ENCODE peak calls at places on chromosome 7, in five cellular contexts. P is HCT116, E is GM23248, A is heart left ventricle, X is transverse colon. L is an unnamed sample.

GRCh38 chr7:22728416-22729029 is 1.5 kb downstream of the IL6 start:
- DNase-seq in P (peak), E (peak), A (no peak), X (no peak), L (no peak)

GRCh38 chr7:158317238-158318205 is 270.1 kb downstream of the PTPRN2 start:
- DNase-seq in P (no peak), E (no peak), A (peak), X (no peak), L (no peak)

GRCh38 chr7:79512269-79512668 is 58.8 kb upstream of the MAGI2 start:
- DNase-seq in P (no peak), E (peak), A (no peak), X (no peak), L (no peak)

GRCh38 chr7:155979994-155980393 is 167.7 kb upstream of the SHH start:
- DNase-seq in P (no peak), E (no peak), A (no peak), X (no peak), L (no peak)

GRCh38 chr7:136956232-136956631 is 87.8 kb downstream of the CHRM2 start:
- DNase-seq in P (no peak), E (peak), A (no peak), X (no peak), L (no peak)

GRCh38 chr7:21922605-21923004 is 23.1 kb downstream of the CDCA7L start:
- DNase-seq in P (no peak), E (no peak), A (no peak), X (no peak), L (no peak)

GRCh38 chr7:94445696-94446194 is 51.0 kb downstream of the COL1A2 start:
- DNase-seq in P (no peak), E (no peak), A (no peak), X (no peak), L (no peak)

GRCh38 chr7:88111136-88111748 is 108.6 kb downstream of the SRI start:
- DNase-seq in P (peak), E (peak), A (no peak), X (no peak), L (no peak)

GRCh38 chr7:93040355-93040754 is 77.4 kb downstream of the SAMD9 start:
- DNase-seq in P (no peak), E (no peak), A (peak), X (no peak), L (no peak)

GRCh38 chr7:897771-898376 is 21.5 kb downstream of the GET4 start:
- DNase-seq in P (no peak), E (no peak), A (peak), X (no peak), L (no peak)

GRCh38 chr7:122561326-122561725 is 137.6 kb downstream of the RNF133 start:
- DNase-seq in P (no peak), E (no peak), A (no peak), X (no peak), L (no peak)

GRCh38 chr7:73742338-73742752 is 3.7 kb upstream of the ABHD11 start:
- DNase-seq in P (no peak), E (no peak), A (no peak), X (no peak), L (no peak)

GRCh38 chr7:145030754-145031153 is 194.9 kb upstream of the TPK1 start:
- DNase-seq in P (no peak), E (no peak), A (no peak), X (no peak), L (no peak)

GRCh38 chr7:22361795-22362194 is 4.8 kb upstream of the RAPGEF5 start:
- DNase-seq in P (no peak), E (peak), A (no peak), X (peak), L (no peak)

GRCh38 chr7:132882714-132883428 is 199.0 kb downstream of the CHCHD3 start:
- DNase-seq in P (no peak), E (no peak), A (no peak), X (no peak), L (no peak)

GRCh38 chr7:73437091-73437490 is 3.5 kb downstream of the FZD9 start:
- DNase-seq in P (no peak), E (no peak), A (no peak), X (no peak), L (no peak)

GRCh38 chr7:126440542-126440941 is 812.2 kb downstream of the GRM8 start:
- DNase-seq in P (no peak), E (no peak), A (no peak), X (peak), L (no peak)

GRCh38 chr7:69693042-69693441 is 94.8 kb downstream of the AUTS2 start:
- DNase-seq in P (no peak), E (no peak), A (no peak), X (no peak), L (no peak)

GRCh38 chr7:22668971-22669401 is 58.0 kb upstream of the IL6 start:
- DNase-seq in P (no peak), E (no peak), A (no peak), X (no peak), L (no peak)

GRCh38 chr7:17619194-17619818 is 320.9 kb downstream of the AHR start:
- DNase-seq in P (no peak), E (no peak), A (no peak), X (no peak), L (no peak)

GRCh38 chr7:82007315-82007714 is 237.5 kb upstream of the HGF start:
- DNase-seq in P (no peak), E (no peak), A (no peak), X (no peak), L (no peak)

GRCh38 chr7:29953735-29954347 is 35.8 kb downstream of the SCRN1 start:
- DNase-seq in P (no peak), E (peak), A (no peak), X (no peak), L (no peak)

GRCh38 chr7:90594791-90595317 is 1.3 kb upstream of the CDK14 start:
- DNase-seq in P (no peak), E (peak), A (peak), X (no peak), L (peak)
- H3K4me3 ChIP-seq in P (no peak), E (peak), A (no peak), X (no peak), L (no peak)

GRCh38 chr7:138465046-138465445 is 5.0 kb downstream of the TRIM24 start:
- DNase-seq in P (no peak), E (no peak), A (no peak), X (no peak), L (no peak)
- H3K4me3 ChIP-seq in P (no peak), E (no peak), A (no peak), X (no peak), L (no peak)

GRCh38 chr7:27236053-27236410 is 6.6 kb upstream of the EVX1 start:
- DNase-seq in P (no peak), E (no peak), A (no peak), X (no peak), L (no peak)
- H3K4me3 ChIP-seq in P (peak), E (peak), A (no peak), X (peak), L (peak)

GRCh38 chr7:76281706-76282343 is 20.6 kb upstream of the HSPB1 start:
- DNase-seq in P (no peak), E (no peak), A (no peak), X (no peak), L (no peak)

GRCh38 chr7:76282344-76283253 is 19.9 kb upstream of the HSPB1 start:
- DNase-seq in P (no peak), E (peak), A (peak), X (no peak), L (peak)

GRCh38 chr7:76281006-76281705 is 21.3 kb upstream of the HSPB1 start:
- DNase-seq in P (no peak), E (peak), A (no peak), X (no peak), L (no peak)

GRCh38 chr7:76285604-76286374 is 16.7 kb upstream of the HSPB1 start:
- DNase-seq in P (no peak), E (no peak), A (no peak), X (no peak), L (no peak)

DNA sequence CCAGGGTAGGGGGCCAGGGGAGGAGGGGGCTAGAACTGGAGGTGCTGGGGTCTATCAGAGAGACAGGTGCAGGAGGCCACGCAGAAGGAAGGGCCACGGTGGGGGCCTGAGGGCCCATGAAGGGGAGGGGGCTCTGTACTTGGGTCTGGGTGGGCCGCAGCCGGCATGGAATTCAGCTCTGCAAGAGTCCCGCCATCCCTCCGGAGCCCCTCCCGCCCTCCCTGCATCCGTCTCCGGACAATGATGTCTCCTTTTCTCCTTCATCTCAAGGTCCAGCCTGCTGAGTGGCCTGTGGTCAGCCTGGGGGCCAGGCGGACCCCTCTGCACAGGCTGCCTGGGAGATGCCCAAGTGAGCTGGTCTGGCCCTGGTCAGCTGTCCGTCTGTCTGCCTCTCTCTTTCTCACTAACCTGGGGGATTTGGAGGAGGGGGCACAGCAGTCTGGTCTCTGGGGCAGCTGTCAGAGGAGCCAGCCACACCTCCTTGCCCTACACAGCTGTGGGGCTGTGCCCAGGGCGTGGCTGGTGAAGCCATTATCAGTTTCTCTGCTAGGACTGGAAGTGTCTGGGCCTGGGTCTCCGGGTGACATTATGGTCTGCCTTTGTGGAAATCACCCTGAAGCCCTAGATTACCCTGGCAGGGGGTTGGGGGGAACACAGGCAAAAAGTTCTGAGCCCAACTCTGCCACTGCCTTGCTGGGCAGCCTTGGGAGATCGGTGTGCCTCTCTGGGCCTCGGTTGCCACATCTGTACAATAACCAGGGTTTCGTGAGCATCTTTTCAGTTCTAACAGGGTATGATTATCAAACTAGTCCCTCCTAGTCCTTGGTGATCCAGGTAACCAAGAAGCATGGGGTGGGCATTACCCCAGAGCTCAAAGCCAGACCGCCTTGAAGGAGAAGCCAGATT is 19.0 kb upstream of the HSPB1 start:
- DNase-seq in P (no peak), E (no peak), A (no peak), X (no peak), L (no peak)
- H3K4me3 ChIP-seq in P (peak), E (no peak), A (peak), X (peak), L (peak)

L was measured in uterus.